ENCODE peak calls at places on chromosome 17, in ten cellular contexts. One of them, this sample, is unnamed.

GRCh38 chr17:8681175-8681949 is 50.8 kb upstream of the MYH10 start:
- DNase-seq in colonic mucosa: no peak
- DNase-seq in ACHN: no peak
- DNase-seq in stimulated activated CD4-positive, alpha-beta T cell treated with anti-CD3 and anti-CD28 coated beads, Interleukin-15, amount 100 ng/mL, for 24 hours: no peak
- DNase-seq in RWPE1: no peak
- DNase-seq in Kasumi-1: no peak
- DNase-seq in lower leg skin: no peak
- DNase-seq in gastrocnemius medialis: no peak
- DNase-seq in body of pancreas: no peak
- DNase-seq in HS-5: no peak
- DNase-seq in this sample: no peak

GRCh38 chr17:26962255-26963162 is 331.4 kb upstream of the WSB1 start:
- DNase-seq in colonic mucosa: no peak
- DNase-seq in ACHN: no peak
- DNase-seq in stimulated activated CD4-positive, alpha-beta T cell treated with anti-CD3 and anti-CD28 coated beads, Interleukin-15, amount 100 ng/mL, for 24 hours: no peak
- DNase-seq in RWPE1: no peak
- DNase-seq in Kasumi-1: no peak
- DNase-seq in lower leg skin: no peak
- DNase-seq in gastrocnemius medialis: no peak
- DNase-seq in body of pancreas: no peak
- DNase-seq in HS-5: no peak
- DNase-seq in this sample: no peak

GRCh38 chr17:17241656-17242055 is 4.7 kb upstream of the FLCN start:
- DNase-seq in colonic mucosa: no peak
- DNase-seq in ACHN: no peak
- DNase-seq in stimulated activated CD4-positive, alpha-beta T cell treated with anti-CD3 and anti-CD28 coated beads, Interleukin-15, amount 100 ng/mL, for 24 hours: no peak
- DNase-seq in RWPE1: no peak
- DNase-seq in Kasumi-1: no peak
- DNase-seq in lower leg skin: no peak
- DNase-seq in gastrocnemius medialis: no peak
- DNase-seq in body of pancreas: no peak
- DNase-seq in HS-5: no peak
- DNase-seq in this sample: no peak

GRCh38 chr17:18960803-18961511 is 9.0 kb downstream of the SLC5A10 start:
- DNase-seq in colonic mucosa: peak
- DNase-seq in ACHN: peak
- DNase-seq in stimulated activated CD4-positive, alpha-beta T cell treated with anti-CD3 and anti-CD28 coated beads, Interleukin-15, amount 100 ng/mL, for 24 hours: peak
- DNase-seq in RWPE1: peak
- DNase-seq in Kasumi-1: peak
- DNase-seq in lower leg skin: peak
- DNase-seq in gastrocnemius medialis: peak
- DNase-seq in body of pancreas: peak
- DNase-seq in HS-5: no peak
- DNase-seq in this sample: peak

GRCh38 chr17:14768923-14769322 is 468.0 kb downstream of the HS3ST3B1 start:
- DNase-seq in colonic mucosa: no peak
- DNase-seq in ACHN: no peak
- DNase-seq in stimulated activated CD4-positive, alpha-beta T cell treated with anti-CD3 and anti-CD28 coated beads, Interleukin-15, amount 100 ng/mL, for 24 hours: no peak
- DNase-seq in RWPE1: no peak
- DNase-seq in Kasumi-1: no peak
- DNase-seq in lower leg skin: no peak
- DNase-seq in gastrocnemius medialis: no peak
- DNase-seq in body of pancreas: no peak
- DNase-seq in HS-5: no peak
- DNase-seq in this sample: no peak

GRCh38 chr17:8696951-8697745 is 47.5 kb downstream of the CCDC42 start:
- DNase-seq in colonic mucosa: no peak
- DNase-seq in ACHN: no peak
- DNase-seq in stimulated activated CD4-positive, alpha-beta T cell treated with anti-CD3 and anti-CD28 coated beads, Interleukin-15, amount 100 ng/mL, for 24 hours: no peak
- DNase-seq in RWPE1: no peak
- DNase-seq in Kasumi-1: no peak
- DNase-seq in lower leg skin: no peak
- DNase-seq in gastrocnemius medialis: no peak
- DNase-seq in body of pancreas: no peak
- DNase-seq in HS-5: no peak
- DNase-seq in this sample: no peak

GRCh38 chr17:45225051-45225700 is 3.5 kb downstream of the FMNL1 start:
- DNase-seq in colonic mucosa: no peak
- DNase-seq in ACHN: peak
- DNase-seq in stimulated activated CD4-positive, alpha-beta T cell treated with anti-CD3 and anti-CD28 coated beads, Interleukin-15, amount 100 ng/mL, for 24 hours: peak
- DNase-seq in RWPE1: no peak
- DNase-seq in Kasumi-1: no peak
- DNase-seq in lower leg skin: no peak
- DNase-seq in gastrocnemius medialis: no peak
- DNase-seq in body of pancreas: no peak
- DNase-seq in HS-5: no peak
- DNase-seq in this sample: no peak

GRCh38 chr17:44345497-44346026 is 460 bp downstream of the GRN start:
- DNase-seq in colonic mucosa: peak
- DNase-seq in ACHN: peak
- DNase-seq in stimulated activated CD4-positive, alpha-beta T cell treated with anti-CD3 and anti-CD28 coated beads, Interleukin-15, amount 100 ng/mL, for 24 hours: peak
- DNase-seq in RWPE1: no peak
- DNase-seq in Kasumi-1: peak
- DNase-seq in lower leg skin: peak
- DNase-seq in gastrocnemius medialis: peak
- DNase-seq in body of pancreas: peak
- DNase-seq in HS-5: no peak
- DNase-seq in this sample: no peak

GRCh38 chr17:64382184-64382583 is 8.5 kb downstream of the PECAM1 start:
- DNase-seq in colonic mucosa: no peak
- DNase-seq in ACHN: no peak
- DNase-seq in stimulated activated CD4-positive, alpha-beta T cell treated with anti-CD3 and anti-CD28 coated beads, Interleukin-15, amount 100 ng/mL, for 24 hours: no peak
- DNase-seq in RWPE1: no peak
- DNase-seq in Kasumi-1: peak
- DNase-seq in lower leg skin: no peak
- DNase-seq in gastrocnemius medialis: no peak
- DNase-seq in body of pancreas: no peak
- DNase-seq in HS-5: no peak
- DNase-seq in this sample: no peak

GRCh38 chr17:45121055-45121454 is 11.3 kb downstream of the PLCD3 start:
- DNase-seq in colonic mucosa: no peak
- DNase-seq in ACHN: no peak
- DNase-seq in stimulated activated CD4-positive, alpha-beta T cell treated with anti-CD3 and anti-CD28 coated beads, Interleukin-15, amount 100 ng/mL, for 24 hours: no peak
- DNase-seq in RWPE1: no peak
- DNase-seq in Kasumi-1: no peak
- DNase-seq in lower leg skin: no peak
- DNase-seq in gastrocnemius medialis: no peak
- DNase-seq in body of pancreas: no peak
- DNase-seq in HS-5: no peak
- DNase-seq in this sample: no peak

GRCh38 chr17:38429476-38430100 is 1.3 kb downstream of the ARHGAP23 start:
- DNase-seq in colonic mucosa: no peak
- DNase-seq in ACHN: no peak
- DNase-seq in stimulated activated CD4-positive, alpha-beta T cell treated with anti-CD3 and anti-CD28 coated beads, Interleukin-15, amount 100 ng/mL, for 24 hours: no peak
- DNase-seq in RWPE1: no peak
- DNase-seq in Kasumi-1: no peak
- DNase-seq in lower leg skin: no peak
- DNase-seq in gastrocnemius medialis: no peak
- DNase-seq in body of pancreas: no peak
- DNase-seq in HS-5: no peak
- DNase-seq in this sample: no peak

GRCh38 chr17:78329263-78330059 is 30.4 kb downstream of the SOCS3 start:
- DNase-seq in colonic mucosa: no peak
- DNase-seq in ACHN: peak
- DNase-seq in stimulated activated CD4-positive, alpha-beta T cell treated with anti-CD3 and anti-CD28 coated beads, Interleukin-15, amount 100 ng/mL, for 24 hours: peak
- DNase-seq in RWPE1: no peak
- DNase-seq in Kasumi-1: peak
- DNase-seq in lower leg skin: no peak
- DNase-seq in gastrocnemius medialis: no peak
- DNase-seq in body of pancreas: no peak
- DNase-seq in HS-5: peak
- DNase-seq in this sample: no peak

GRCh38 chr17:58330997-58331814 is 2.6 kb upstream of the TSPOAP1 start:
- DNase-seq in colonic mucosa: peak
- DNase-seq in ACHN: no peak
- DNase-seq in stimulated activated CD4-positive, alpha-beta T cell treated with anti-CD3 and anti-CD28 coated beads, Interleukin-15, amount 100 ng/mL, for 24 hours: peak
- DNase-seq in RWPE1: no peak
- DNase-seq in Kasumi-1: peak
- DNase-seq in lower leg skin: no peak
- DNase-seq in gastrocnemius medialis: no peak
- DNase-seq in body of pancreas: no peak
- DNase-seq in HS-5: no peak
- DNase-seq in this sample: no peak

GRCh38 chr17:44636562-44636961 is 19.7 kb upstream of the MEIOC start:
- DNase-seq in colonic mucosa: no peak
- DNase-seq in ACHN: peak
- DNase-seq in stimulated activated CD4-positive, alpha-beta T cell treated with anti-CD3 and anti-CD28 coated beads, Interleukin-15, amount 100 ng/mL, for 24 hours: no peak
- DNase-seq in RWPE1: peak
- DNase-seq in Kasumi-1: peak
- DNase-seq in lower leg skin: no peak
- DNase-seq in gastrocnemius medialis: no peak
- DNase-seq in body of pancreas: no peak
- DNase-seq in HS-5: peak
- DNase-seq in this sample: peak

GRCh38 chr17:38885728-38886642 is 16.1 kb downstream of the LASP1 start:
- DNase-seq in colonic mucosa: no peak
- DNase-seq in ACHN: no peak
- DNase-seq in stimulated activated CD4-positive, alpha-beta T cell treated with anti-CD3 and anti-CD28 coated beads, Interleukin-15, amount 100 ng/mL, for 24 hours: no peak
- DNase-seq in RWPE1: no peak
- DNase-seq in Kasumi-1: no peak
- DNase-seq in lower leg skin: no peak
- DNase-seq in gastrocnemius medialis: no peak
- DNase-seq in body of pancreas: no peak
- DNase-seq in HS-5: no peak
- DNase-seq in this sample: no peak

GRCh38 chr17:29648005-29648404 is 25.3 kb upstream of the CORO6 start:
- DNase-seq in colonic mucosa: no peak
- DNase-seq in ACHN: no peak
- DNase-seq in stimulated activated CD4-positive, alpha-beta T cell treated with anti-CD3 and anti-CD28 coated beads, Interleukin-15, amount 100 ng/mL, for 24 hours: no peak
- DNase-seq in RWPE1: no peak
- DNase-seq in Kasumi-1: no peak
- DNase-seq in lower leg skin: no peak
- DNase-seq in gastrocnemius medialis: no peak
- DNase-seq in body of pancreas: no peak
- DNase-seq in HS-5: no peak
- DNase-seq in this sample: no peak

GRCh38 chr17:7992516-7992915 is 9.9 kb upstream of the GUCY2D start:
- DNase-seq in colonic mucosa: no peak
- DNase-seq in ACHN: peak
- DNase-seq in stimulated activated CD4-positive, alpha-beta T cell treated with anti-CD3 and anti-CD28 coated beads, Interleukin-15, amount 100 ng/mL, for 24 hours: no peak
- DNase-seq in RWPE1: peak
- DNase-seq in Kasumi-1: no peak
- DNase-seq in lower leg skin: no peak
- DNase-seq in gastrocnemius medialis: no peak
- DNase-seq in body of pancreas: no peak
- DNase-seq in HS-5: no peak
- DNase-seq in this sample: no peak

GRCh38 chr17:60902399-60902798 is 224.7 kb downstream of the BCAS3 start:
- DNase-seq in colonic mucosa: no peak
- DNase-seq in ACHN: no peak
- DNase-seq in stimulated activated CD4-positive, alpha-beta T cell treated with anti-CD3 and anti-CD28 coated beads, Interleukin-15, amount 100 ng/mL, for 24 hours: no peak
- DNase-seq in RWPE1: no peak
- DNase-seq in Kasumi-1: no peak
- DNase-seq in lower leg skin: no peak
- DNase-seq in gastrocnemius medialis: no peak
- DNase-seq in body of pancreas: no peak
- DNase-seq in HS-5: no peak
- DNase-seq in this sample: no peak